ENCODE peak calls at places on chromosomes 7 and 10, in eight cellular contexts. One of them, this sample, is unnamed.

GRCh38 chr7:134313543-134313942 is 3.2 kb downstream of the SLC35B4 start:
- DNase-seq in bronchial epithelial cell: no peak
- DNase-seq in choroid plexus epithelial cell: no peak
- DNase-seq in astrocyte of the cerebellum: no peak
- DNase-seq in heart left ventricle: no peak
- DNase-seq in foreskin fibroblast: no peak
- DNase-seq in colonic mucosa: peak; percentile 31
- DNase-seq in fibroblast of pulmonary artery: no peak
- DNase-seq in this sample: no peak

GRCh38 chr7:141654551-141654950 is 47.4 kb downstream of the DENND11 start:
- DNase-seq in heart left ventricle: peak; percentile 45
- DNase-seq in fibroblast of pulmonary artery: peak; percentile 82
- DNase-seq in foreskin fibroblast: peak; percentile 76
- DNase-seq in bronchial epithelial cell: peak; percentile 68
- DNase-seq in choroid plexus epithelial cell: peak; percentile 86
- DNase-seq in astrocyte of the cerebellum: peak; percentile 67
- DNase-seq in colonic mucosa: peak; percentile 71
- DNase-seq in this sample: peak; percentile 73

GRCh38 chr10:56360583-56360966 is 484 bp downstream of the ZWINT start:
- DNase-seq in fibroblast of pulmonary artery: no peak
- DNase-seq in choroid plexus epithelial cell: no peak
- DNase-seq in bronchial epithelial cell: no peak
- DNase-seq in astrocyte of the cerebellum: no peak
- DNase-seq in foreskin fibroblast: no peak
- DNase-seq in heart left ventricle: no peak
- DNase-seq in colonic mucosa: no peak
- DNase-seq in this sample: no peak

GRCh38 chr7:129843365-129843898 is 109.3 kb downstream of the UBE2H start:
- DNase-seq in colonic mucosa: no peak
- DNase-seq in choroid plexus epithelial cell: peak; percentile 59
- DNase-seq in heart left ventricle: no peak
- DNase-seq in bronchial epithelial cell: no peak
- DNase-seq in foreskin fibroblast: no peak
- DNase-seq in astrocyte of the cerebellum: no peak
- DNase-seq in fibroblast of pulmonary artery: no peak
- DNase-seq in this sample: peak; percentile 59

GRCh38 chr7:69967152-69967591 is 368.9 kb downstream of the AUTS2 start:
- DNase-seq in foreskin fibroblast: no peak
- DNase-seq in bronchial epithelial cell: no peak
- DNase-seq in fibroblast of pulmonary artery: peak; percentile 22
- DNase-seq in choroid plexus epithelial cell: no peak
- DNase-seq in astrocyte of the cerebellum: no peak
- DNase-seq in colonic mucosa: no peak
- DNase-seq in heart left ventricle: peak; percentile 68
- DNase-seq in this sample: no peak

GRCh38 chr10:4100324-4100826 is 315.4 kb upstream of the KLF6 start:
- DNase-seq in heart left ventricle: no peak
- DNase-seq in colonic mucosa: no peak
- DNase-seq in foreskin fibroblast: no peak
- DNase-seq in choroid plexus epithelial cell: no peak
- DNase-seq in astrocyte of the cerebellum: no peak
- DNase-seq in bronchial epithelial cell: no peak
- DNase-seq in fibroblast of pulmonary artery: no peak
- DNase-seq in this sample: no peak

GRCh38 chr10:85284778-85285397 is 956.5 kb downstream of the CCSER2 start:
- DNase-seq in astrocyte of the cerebellum: no peak
- DNase-seq in foreskin fibroblast: no peak
- DNase-seq in choroid plexus epithelial cell: no peak
- DNase-seq in fibroblast of pulmonary artery: no peak
- DNase-seq in bronchial epithelial cell: no peak
- DNase-seq in colonic mucosa: no peak
- DNase-seq in heart left ventricle: no peak
- DNase-seq in this sample: no peak

GRCh38 chr10:100569687-100570517 is 34.2 kb downstream of the HIF1AN start:
- DNase-seq in astrocyte of the cerebellum: no peak
- DNase-seq in bronchial epithelial cell: no peak
- DNase-seq in heart left ventricle: no peak
- DNase-seq in foreskin fibroblast: no peak
- DNase-seq in fibroblast of pulmonary artery: no peak
- DNase-seq in colonic mucosa: no peak
- DNase-seq in choroid plexus epithelial cell: no peak
- DNase-seq in this sample: no peak

GRCh38 chr10:90289037-90289436 is 568.8 kb downstream of the HTR7 start:
- DNase-seq in foreskin fibroblast: peak; percentile 56
- DNase-seq in choroid plexus epithelial cell: peak; percentile 67
- DNase-seq in bronchial epithelial cell: peak; percentile 61
- DNase-seq in astrocyte of the cerebellum: no peak
- DNase-seq in fibroblast of pulmonary artery: peak; percentile 56
- DNase-seq in colonic mucosa: no peak
- DNase-seq in heart left ventricle: no peak
- DNase-seq in this sample: peak; percentile 64

GRCh38 chr10:12719365-12719764 is 282.1 kb downstream of the CCDC3 start:
- DNase-seq in fibroblast of pulmonary artery: peak; percentile 57
- DNase-seq in bronchial epithelial cell: peak; percentile 91
- DNase-seq in heart left ventricle: no peak
- DNase-seq in choroid plexus epithelial cell: peak; percentile 47
- DNase-seq in foreskin fibroblast: peak; percentile 37
- DNase-seq in astrocyte of the cerebellum: no peak
- DNase-seq in colonic mucosa: peak; percentile 63
- DNase-seq in this sample: no peak

GRCh38 chr7:803243-803635 is 29.0 kb upstream of the SUN1 start:
- DNase-seq in choroid plexus epithelial cell: no peak
- DNase-seq in bronchial epithelial cell: no peak
- DNase-seq in foreskin fibroblast: no peak
- DNase-seq in fibroblast of pulmonary artery: no peak
- DNase-seq in astrocyte of the cerebellum: no peak
- DNase-seq in colonic mucosa: no peak
- DNase-seq in heart left ventricle: no peak
- DNase-seq in this sample: no peak

GRCh38 chr7:152103066-152103465 is 77.6 kb downstream of the GALNT11 start:
- DNase-seq in fibroblast of pulmonary artery: no peak
- DNase-seq in bronchial epithelial cell: no peak
- DNase-seq in choroid plexus epithelial cell: no peak
- DNase-seq in heart left ventricle: no peak
- DNase-seq in colonic mucosa: no peak
- DNase-seq in astrocyte of the cerebellum: no peak
- DNase-seq in foreskin fibroblast: no peak
- DNase-seq in this sample: no peak

GRCh38 chr10:110883924-110884323 is 12.2 kb downstream of the PDCD4 start:
- DNase-seq in colonic mucosa: no peak
- DNase-seq in astrocyte of the cerebellum: no peak
- DNase-seq in fibroblast of pulmonary artery: no peak
- DNase-seq in heart left ventricle: no peak
- DNase-seq in foreskin fibroblast: no peak
- DNase-seq in choroid plexus epithelial cell: peak; percentile 34
- DNase-seq in bronchial epithelial cell: no peak
- DNase-seq in this sample: peak; percentile 57

GRCh38 chr7:133973710-133974109 is 153.4 kb upstream of the LRGUK start:
- DNase-seq in heart left ventricle: no peak
- DNase-seq in foreskin fibroblast: no peak
- DNase-seq in astrocyte of the cerebellum: no peak
- DNase-seq in colonic mucosa: no peak
- DNase-seq in choroid plexus epithelial cell: no peak
- DNase-seq in fibroblast of pulmonary artery: no peak
- DNase-seq in bronchial epithelial cell: no peak
- DNase-seq in this sample: no peak

DNA sequence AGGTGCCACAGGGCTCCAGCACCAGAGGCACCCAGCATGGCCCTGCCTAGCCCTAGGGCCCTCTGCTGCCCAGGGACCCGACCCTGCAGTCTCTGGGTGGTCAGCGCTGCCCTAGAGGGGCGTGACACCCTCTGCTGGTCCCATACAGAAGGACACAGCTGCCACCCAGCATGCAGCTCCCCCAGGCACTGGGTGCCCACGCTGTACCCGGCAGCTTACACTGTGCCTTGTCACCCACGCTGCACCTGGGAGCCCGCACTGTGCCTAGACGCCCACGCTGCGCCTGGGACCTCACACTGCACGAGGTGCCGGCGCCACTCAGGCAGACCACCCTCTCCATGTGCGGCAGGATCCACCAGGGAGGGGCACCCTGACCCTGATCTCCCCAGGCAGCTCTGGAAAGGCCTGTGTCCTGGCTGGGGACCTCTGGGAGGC is 55.2 kb downstream of the PWWP2B start:
- DNase-seq in foreskin fibroblast: no peak
- DNase-seq in colonic mucosa: no peak
- DNase-seq in astrocyte of the cerebellum: no peak
- DNase-seq in fibroblast of pulmonary artery: no peak
- DNase-seq in heart left ventricle: peak; percentile 39
- DNase-seq in choroid plexus epithelial cell: no peak
- DNase-seq in bronchial epithelial cell: no peak
- DNase-seq in this sample: no peak
- TF ChIP-seq CTCF in foreskin fibroblast: no peak
- TF ChIP-seq CTCF in colonic mucosa: peak; percentile 13
- TF ChIP-seq CTCF in astrocyte of the cerebellum: no peak
- TF ChIP-seq CTCF in fibroblast of pulmonary artery: no peak
- TF ChIP-seq CTCF in heart left ventricle: peak; percentile 26
- TF ChIP-seq CTCF in choroid plexus epithelial cell: no peak
- TF ChIP-seq CTCF in bronchial epithelial cell: no peak
- TF ChIP-seq CTCF in this sample: peak; percentile 16

GRCh38 chr10:51076442-51076841 is 2.2 kb downstream of the PRKG1 start:
- DNase-seq in heart left ventricle: no peak
- DNase-seq in fibroblast of pulmonary artery: no peak
- DNase-seq in colonic mucosa: no peak
- DNase-seq in astrocyte of the cerebellum: no peak
- DNase-seq in bronchial epithelial cell: no peak
- DNase-seq in choroid plexus epithelial cell: no peak
- DNase-seq in foreskin fibroblast: no peak
- DNase-seq in this sample: no peak

GRCh38 chr10:51082857-51083256 is 8.6 kb downstream of the PRKG1 start:
- DNase-seq in heart left ventricle: no peak
- DNase-seq in fibroblast of pulmonary artery: no peak
- DNase-seq in astrocyte of the cerebellum: no peak
- DNase-seq in choroid plexus epithelial cell: no peak
- DNase-seq in foreskin fibroblast: no peak
- DNase-seq in bronchial epithelial cell: no peak
- DNase-seq in colonic mucosa: no peak
- DNase-seq in this sample: no peak

GRCh38 chr10:51079766-51080165 is 5.5 kb downstream of the PRKG1 start:
- DNase-seq in colonic mucosa: no peak
- DNase-seq in bronchial epithelial cell: no peak
- DNase-seq in fibroblast of pulmonary artery: no peak
- DNase-seq in heart left ventricle: no peak
- DNase-seq in choroid plexus epithelial cell: no peak
- DNase-seq in foreskin fibroblast: no peak
- DNase-seq in astrocyte of the cerebellum: no peak
- DNase-seq in this sample: no peak

GRCh38 chr10:51077507-51077906 is 3.2 kb downstream of the PRKG1 start:
- DNase-seq in choroid plexus epithelial cell: no peak
- DNase-seq in colonic mucosa: no peak
- DNase-seq in bronchial epithelial cell: no peak
- DNase-seq in fibroblast of pulmonary artery: no peak
- DNase-seq in heart left ventricle: no peak
- DNase-seq in foreskin fibroblast: no peak
- DNase-seq in astrocyte of the cerebellum: no peak
- DNase-seq in this sample: no peak

GRCh38 chr10:51079331-51079730 is 5.0 kb downstream of the PRKG1 start:
- DNase-seq in bronchial epithelial cell: no peak
- DNase-seq in colonic mucosa: no peak
- DNase-seq in astrocyte of the cerebellum: no peak
- DNase-seq in heart left ventricle: no peak
- DNase-seq in foreskin fibroblast: no peak
- DNase-seq in choroid plexus epithelial cell: no peak
- DNase-seq in fibroblast of pulmonary artery: no peak
- DNase-seq in this sample: no peak
- H3K4me3 ChIP-seq in bronchial epithelial cell: no peak overlapping the region
- H3K4me3 ChIP-seq in colonic mucosa: no peak overlapping the region
- H3K4me3 ChIP-seq in astrocyte of the cerebellum: no peak overlapping the region
- H3K4me3 ChIP-seq in heart left ventricle: no peak overlapping the region
- H3K4me3 ChIP-seq in foreskin fibroblast: no peak overlapping the region
- H3K4me3 ChIP-seq in choroid plexus epithelial cell: no peak overlapping the region
- H3K4me3 ChIP-seq in fibroblast of pulmonary artery: no peak overlapping the region
- H3K4me3 ChIP-seq in this sample: no peak overlapping the region

GRCh38 chr7:72187179-72187578 is 225.0 kb downstream of the CALN1 start:
- DNase-seq in astrocyte of the cerebellum: no peak
- DNase-seq in colonic mucosa: no peak
- DNase-seq in bronchial epithelial cell: no peak
- DNase-seq in heart left ventricle: no peak
- DNase-seq in foreskin fibroblast: no peak
- DNase-seq in choroid plexus epithelial cell: no peak
- DNase-seq in fibroblast of pulmonary artery: no peak
- DNase-seq in this sample: no peak

GRCh38 chr7:72182036-72182435 is 230.1 kb downstream of the CALN1 start:
- DNase-seq in choroid plexus epithelial cell: no peak
- DNase-seq in astrocyte of the cerebellum: no peak
- DNase-seq in bronchial epithelial cell: no peak
- DNase-seq in heart left ventricle: no peak
- DNase-seq in fibroblast of pulmonary artery: no peak
- DNase-seq in colonic mucosa: no peak
- DNase-seq in foreskin fibroblast: no peak
- DNase-seq in this sample: no peak

GRCh38 chr7:72183835-72184234 is 228.3 kb downstream of the CALN1 start:
- DNase-seq in bronchial epithelial cell: no peak
- DNase-seq in choroid plexus epithelial cell: no peak
- DNase-seq in colonic mucosa: no peak
- DNase-seq in foreskin fibroblast: no peak
- DNase-seq in astrocyte of the cerebellum: no peak
- DNase-seq in fibroblast of pulmonary artery: no peak
- DNase-seq in heart left ventricle: no peak
- DNase-seq in this sample: no peak
- TF ChIP-seq CTCF in bronchial epithelial cell: no peak
- TF ChIP-seq CTCF in choroid plexus epithelial cell: no peak
- TF ChIP-seq CTCF in colonic mucosa: no peak
- TF ChIP-seq CTCF in foreskin fibroblast: no peak
- TF ChIP-seq CTCF in astrocyte of the cerebellum: no peak
- TF ChIP-seq CTCF in fibroblast of pulmonary artery: no peak
- TF ChIP-seq CTCF in heart left ventricle: no peak
- TF ChIP-seq CTCF in this sample: no peak

GRCh38 chr7:105010538-105011523 is 3.2 kb upstream of the KMT2E start:
- DNase-seq in fibroblast of pulmonary artery: peak; percentile 51
- DNase-seq in bronchial epithelial cell: no peak
- DNase-seq in foreskin fibroblast: no peak
- DNase-seq in colonic mucosa: no peak
- DNase-seq in choroid plexus epithelial cell: peak; percentile 48
- DNase-seq in astrocyte of the cerebellum: no peak
- DNase-seq in heart left ventricle: no peak
- DNase-seq in this sample: peak; percentile 58

GRCh38 chr7:105003875-105004510 is 10.0 kb upstream of the KMT2E start:
- DNase-seq in astrocyte of the cerebellum: no peak
- DNase-seq in fibroblast of pulmonary artery: no peak
- DNase-seq in colonic mucosa: no peak
- DNase-seq in bronchial epithelial cell: no peak
- DNase-seq in heart left ventricle: no peak
- DNase-seq in foreskin fibroblast: peak; percentile 74
- DNase-seq in choroid plexus epithelial cell: no peak
- DNase-seq in this sample: no peak

GRCh38 chr7:105009667-105010537 is 4.1 kb upstream of the KMT2E start:
- DNase-seq in foreskin fibroblast: no peak
- DNase-seq in choroid plexus epithelial cell: no peak
- DNase-seq in heart left ventricle: no peak
- DNase-seq in fibroblast of pulmonary artery: no peak
- DNase-seq in colonic mucosa: no peak
- DNase-seq in bronchial epithelial cell: no peak
- DNase-seq in astrocyte of the cerebellum: no peak
- DNase-seq in this sample: no peak

GRCh38 chr7:105006367-105007139 is 7.5 kb upstream of the KMT2E start:
- DNase-seq in choroid plexus epithelial cell: no peak
- DNase-seq in astrocyte of the cerebellum: no peak
- DNase-seq in heart left ventricle: no peak
- DNase-seq in colonic mucosa: peak; percentile 59
- DNase-seq in foreskin fibroblast: no peak
- DNase-seq in fibroblast of pulmonary artery: no peak
- DNase-seq in bronchial epithelial cell: no peak
- DNase-seq in this sample: no peak

GRCh38 chr7:105007298-105007697 is 6.7 kb upstream of the KMT2E start:
- DNase-seq in colonic mucosa: no peak
- DNase-seq in fibroblast of pulmonary artery: no peak
- DNase-seq in foreskin fibroblast: no peak
- DNase-seq in heart left ventricle: no peak
- DNase-seq in choroid plexus epithelial cell: no peak
- DNase-seq in bronchial epithelial cell: no peak
- DNase-seq in astrocyte of the cerebellum: no peak
- DNase-seq in this sample: no peak
- H3K4me3 ChIP-seq in colonic mucosa: no peak overlapping the region
- H3K4me3 ChIP-seq in fibroblast of pulmonary artery: no peak overlapping the region
- H3K4me3 ChIP-seq in foreskin fibroblast: no peak overlapping the region
- H3K4me3 ChIP-seq in heart left ventricle: no peak overlapping the region
- H3K4me3 ChIP-seq in choroid plexus epithelial cell: no peak overlapping the region
- H3K4me3 ChIP-seq in bronchial epithelial cell: no peak overlapping the region
- H3K4me3 ChIP-seq in astrocyte of the cerebellum: no peak overlapping the region
- H3K4me3 ChIP-seq in this sample: no peak overlapping the region